ENCODE peak calls at places on chromosomes 12 and 14, in seven cellular contexts. K is activated gamma-delta T cell treated with anti-CD3 and anti-CD28 coated beads, Interleukin-2, amount 50 U/mL, for 16 hours; G is HFFc6; Z is H54; P is GM13977; M is NCI-H460; I is NCI-H1092. N is an unnamed sample.

GRCh38 chr12:106599302-106599701 is 16.5 kb downstream of the RFX4 start:
- DNase-seq in I (no peak), Z (no peak), M (no peak), K (no peak), G (no peak), P (no peak), N (no peak)

GRCh38 chr14:93712838-93713724 is 75.2 kb downstream of the PRIMA1 start:
- DNase-seq in G (no peak), K (no peak), M (no peak), P (no peak), I (no peak), Z (no peak), N (no peak)

GRCh38 chr12:99736760-99737159 is 89.2 kb downstream of the GARIN6 start:
- DNase-seq in K (no peak), P (no peak), Z (no peak), M (no peak), G (no peak), I (no peak), N (no peak)

GRCh38 chr14:104749111-104749649 is 3.8 kb upstream of the SIVA1 start:
- DNase-seq in M (no peak), Z (no peak), K (no peak), I (no peak), G (peak; percentile 59), P (no peak), N (peak; percentile 17)

GRCh38 chr14:69214376-69214775 is 23.1 kb downstream of the EXD2 start:
- DNase-seq in P (no peak), G (no peak), K (no peak), Z (no peak), I (no peak), M (no peak), N (no peak)

GRCh38 chr12:76226956-76227355 is 121.3 kb downstream of the BBS10 start:
- DNase-seq in M (no peak), G (no peak), I (no peak), P (no peak), Z (no peak), K (no peak), N (no peak)

GRCh38 chr14:68099348-68100045 is 279.9 kb downstream of the RAD51B start:
- DNase-seq in P (no peak), I (no peak), Z (no peak), M (no peak), K (no peak), G (no peak), N (no peak)

GRCh38 chr12:94286580-94287244 is 138.3 kb downstream of the PLXNC1 start:
- DNase-seq in K (no peak), M (no peak), G (no peak), Z (no peak), P (no peak), I (peak; percentile 19), N (no peak)

GRCh38 chr14:61218157-61218556 is 63.0 kb downstream of the TMEM30B start:
- DNase-seq in G (no peak), M (no peak), P (no peak), K (no peak), I (no peak), Z (no peak), N (no peak)

GRCh38 chr12:119710941-119711551 is 43.1 kb downstream of the PRKAB1 start:
- DNase-seq in M (no peak), K (no peak), G (no peak), I (no peak), Z (no peak), P (no peak), N (no peak)

GRCh38 chr14:96852823-96853422 is 55.7 kb downstream of the VRK1 start:
- DNase-seq in Z (no peak), I (no peak), M (peak; percentile 40), K (no peak), P (peak; percentile 5), G (peak; percentile 52), N (no peak)

GRCh38 chr14:91257328-91258020 is 13.0 kb upstream of the GPR68 start:
- DNase-seq in I (no peak), G (no peak), M (no peak), P (no peak), K (no peak), Z (no peak), N (no peak)

GRCh38 chr12:63811755-63812154 is 32.0 kb downstream of the RXYLT1 start:
- DNase-seq in K (no peak), P (no peak), I (no peak), G (no peak), M (no peak), Z (no peak), N (no peak)

GRCh38 chr12:11202811-11203210 is 16.1 kb upstream of the TAS2R42 start:
- DNase-seq in M (no peak), Z (no peak), G (peak; percentile 12), I (no peak), P (no peak), K (no peak), N (no peak)

GRCh38 chr14:24231263-24232120 is 675 bp downstream of the NEDD8 start:
- DNase-seq in G (no peak), M (no peak), P (no peak), I (no peak), Z (no peak), K (no peak), N (no peak)

GRCh38 chr14:67285876-67286452 is 44.7 kb downstream of the PALS1 start:
- DNase-seq in K (no peak), I (peak; percentile 56), M (peak; percentile 35), Z (no peak), G (peak; percentile 41), P (peak; percentile 19), N (peak; percentile 4)

N was measured in SHP77 treated with DMSO at 0.1 percent for 48 hours.